ENCODE peak calls at places on chromosomes 12 and 14, in seven cellular contexts. A is IMR-90, H is neuronal stem cell, L is H9, T is mesenchymal stem cell, P is H1, Z is trophoblast cell. N is an unnamed sample.
A peak's percentile ranks its signal among the peaks of the same experiment; 100 is the strongest.

GRCh38 chr12:26125451-26126339 is 858 bp upstream of the BHLHE41 start:
- DNase-seq in A (peak; percentile 73), Z (peak; percentile 88), H (peak; percentile 65), L (peak; percentile 87), T (peak; percentile 83), P (no peak), N (peak; percentile 85)

GRCh38 chr12:120181991-120182631 is 12.4 kb downstream of the GCN1 start:
- DNase-seq in A (peak; percentile 74), T (peak; percentile 21), L (no peak), P (no peak), Z (peak; percentile 89), H (no peak), N (peak; percentile 30)

GRCh38 chr12:22529281-22530060 is 14.9 kb downstream of the C2CD5 start:
- DNase-seq in A (peak; percentile 63), L (no peak), P (no peak), H (no peak), Z (no peak), T (peak; percentile 47), N (peak; percentile 44)

GRCh38 chr12:21774358-21775129 is at the start of gene KCNJ8:
- DNase-seq in T (peak; percentile 2), A (peak; percentile 50), Z (no peak), H (peak; percentile 73), P (peak; percentile 53), L (peak; percentile 95), N (peak; percentile 88)

GRCh38 chr12:49784756-49785409 is 43.3 kb downstream of the NCKAP5L start:
- DNase-seq in T (peak; percentile 71), P (no peak), A (peak; percentile 67), Z (no peak), L (no peak), H (no peak), N (no peak)

GRCh38 chr14:21476526-21476924 is 234 bp downstream of the RAB2B start:
- DNase-seq in Z (no peak), P (no peak), H (no peak), L (no peak), T (peak; percentile 84), A (no peak), N (no peak)

GRCh38 chr12:132078190-132078589 is 65.9 kb downstream of the DDX51 start:
- DNase-seq in L (no peak), H (no peak), Z (no peak), T (no peak), A (peak; percentile 91), P (no peak), N (no peak)

GRCh38 chr12:14260011-14260993 is 105.2 kb upstream of the ATF7IP start:
- DNase-seq in T (peak; percentile 91), L (peak; percentile 99), Z (peak; percentile 88), H (peak; percentile 86), P (peak; percentile 93), A (peak; percentile 93), N (peak; percentile 99)

GRCh38 chr14:101781240-101782061 is 19.9 kb downstream of the PPP2R5C start:
- DNase-seq in Z (no peak), H (no peak), L (no peak), A (no peak), T (peak; percentile 11), P (no peak), N (peak; percentile 30)

GRCh38 chr12:123253606-123254459 is 17.8 kb downstream of the CDK2AP1 start:
- DNase-seq in H (no peak), T (no peak), L (no peak), P (no peak), A (no peak), Z (no peak), N (no peak)

GRCh38 chr14:36254020-36254614 is 66.3 kb downstream of the MBIP start:
- DNase-seq in H (no peak), Z (no peak), P (no peak), L (peak; percentile 39), A (peak; percentile 19), T (peak; percentile 47), N (peak; percentile 73)

GRCh38 chr12:115771065-115771464 is 506.4 kb downstream of the MED13L start:
- DNase-seq in Z (no peak), H (no peak), L (peak; percentile 46), A (no peak), P (no peak), T (peak; percentile 12), N (peak; percentile 64)

GRCh38 chr12:57887631-57888406 is 41.3 kb upstream of the CTDSP2 start:
- DNase-seq in P (no peak), L (peak; percentile 52), H (no peak), A (peak; percentile 55), Z (no peak), T (no peak), N (peak; percentile 44)

GRCh38 chr14:63426838-63427237 is 108.1 kb upstream of the GPHB5 start:
- DNase-seq in T (no peak), A (no peak), L (no peak), H (no peak), Z (no peak), P (no peak), N (no peak)

GRCh38 chr12:55849616-55850015 is 6.9 kb upstream of the MMP19 start:
- DNase-seq in T (no peak), A (no peak), H (no peak), P (no peak), L (no peak), Z (no peak), N (no peak)

GRCh38 chr14:49971156-49972141 is 78.6 kb downstream of the ARF6 start:
- DNase-seq in A (peak; percentile 25), T (no peak), L (no peak), P (no peak), H (no peak), Z (no peak), N (no peak)

GRCh38 chr14:95465936-95466335 is 50.5 kb downstream of the SYNE3 start:
- DNase-seq in A (no peak), H (no peak), T (no peak), P (no peak), L (no peak), Z (no peak), N (no peak)

DNA sequence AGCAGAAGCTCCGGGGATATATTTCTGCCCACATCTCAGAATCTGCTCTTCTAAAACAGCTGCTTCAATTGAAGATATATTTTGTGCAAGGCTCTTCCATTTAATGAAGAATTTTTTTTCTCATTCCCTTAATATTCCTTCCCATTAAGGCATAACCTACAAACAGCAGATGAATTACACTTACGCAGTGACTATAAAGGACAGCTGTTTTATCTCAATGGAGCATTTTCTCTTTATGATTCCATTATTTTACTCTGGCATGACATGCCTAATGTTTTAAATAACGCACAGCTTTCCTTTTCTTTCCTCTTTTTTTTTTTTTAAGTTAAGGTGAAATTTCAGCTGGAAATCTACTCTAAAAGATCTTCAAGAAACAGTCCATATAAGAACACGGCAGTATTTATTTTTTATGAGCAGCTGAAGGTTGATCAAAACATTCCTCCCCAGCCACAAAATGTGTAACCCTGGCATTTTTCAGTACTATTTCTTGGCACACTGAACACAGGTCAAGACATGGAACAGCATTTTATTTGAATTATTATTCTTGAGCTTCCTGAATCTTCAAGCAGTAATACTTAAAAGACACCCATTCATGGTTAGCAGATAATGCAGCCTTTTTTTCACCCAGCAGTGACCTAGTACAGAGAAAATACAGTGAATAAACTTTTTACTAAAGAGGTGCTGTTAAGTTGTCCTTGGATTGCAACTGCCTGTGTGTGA is 118.0 kb upstream of the FOXN3 start:
- DNase-seq in T (no peak), H (no peak), A (peak; percentile 72), L (no peak), P (no peak), Z (no peak), N (no peak)
- H3K27ac ChIP-seq in T (no peak overlapping the region), H (no peak overlapping the region), A (no peak overlapping the region), L (no peak overlapping the region), P (no peak overlapping the region), Z (no peak overlapping the region), N (no peak overlapping the region)

DNA sequence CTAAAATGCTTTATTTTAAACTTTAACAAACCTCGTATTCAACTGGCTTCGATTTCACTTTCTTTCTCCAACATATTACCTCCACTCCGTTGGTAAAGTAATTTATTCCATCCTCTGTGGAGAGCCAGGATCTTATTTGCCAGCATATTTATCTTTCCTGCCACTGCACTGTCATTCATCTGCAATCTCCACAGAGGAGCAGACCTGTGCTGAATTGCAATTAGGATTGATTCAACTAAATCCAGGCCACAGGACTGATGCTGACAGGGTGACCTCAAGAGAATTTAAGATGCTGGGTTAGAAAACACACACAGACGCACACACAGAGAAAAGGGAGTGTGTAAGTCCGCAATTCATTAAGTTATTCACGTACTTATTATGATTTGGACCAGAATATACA is 283.9 kb upstream of the FOXG1 start:
- DNase-seq in A (no peak), T (no peak), L (no peak), H (no peak), P (no peak), Z (no peak), N (no peak)
- H2BK5ac ChIP-seq in A (no peak overlapping the region), T (no peak overlapping the region), L (no peak overlapping the region), H (no peak overlapping the region), P (no peak overlapping the region), Z (no peak overlapping the region), N (no peak overlapping the region)

GRCh38 chr12:121810833-121811433 is 7.1 kb downstream of the SETD1B start:
- DNase-seq in Z (no peak), L (no peak), A (no peak), H (no peak), P (no peak), T (peak; percentile 16), N (no peak)

GRCh38 chr12:121811434-121812319 is 7.9 kb downstream of the SETD1B start:
- DNase-seq in L (peak; percentile 80), P (no peak), H (peak; percentile 80), T (peak; percentile 78), A (peak; percentile 66), Z (peak; percentile 75), N (peak; percentile 74)

GRCh38 chr12:121809712-121810116 is 5.9 kb downstream of the SETD1B start:
- DNase-seq in P (no peak), H (no peak), L (no peak), Z (no peak), T (no peak), A (no peak), N (no peak)

GRCh38 chr12:121808623-121809022 is 4.8 kb downstream of the SETD1B start:
- DNase-seq in L (no peak), H (no peak), A (no peak), T (no peak), Z (no peak), P (no peak), N (no peak)

DNA sequence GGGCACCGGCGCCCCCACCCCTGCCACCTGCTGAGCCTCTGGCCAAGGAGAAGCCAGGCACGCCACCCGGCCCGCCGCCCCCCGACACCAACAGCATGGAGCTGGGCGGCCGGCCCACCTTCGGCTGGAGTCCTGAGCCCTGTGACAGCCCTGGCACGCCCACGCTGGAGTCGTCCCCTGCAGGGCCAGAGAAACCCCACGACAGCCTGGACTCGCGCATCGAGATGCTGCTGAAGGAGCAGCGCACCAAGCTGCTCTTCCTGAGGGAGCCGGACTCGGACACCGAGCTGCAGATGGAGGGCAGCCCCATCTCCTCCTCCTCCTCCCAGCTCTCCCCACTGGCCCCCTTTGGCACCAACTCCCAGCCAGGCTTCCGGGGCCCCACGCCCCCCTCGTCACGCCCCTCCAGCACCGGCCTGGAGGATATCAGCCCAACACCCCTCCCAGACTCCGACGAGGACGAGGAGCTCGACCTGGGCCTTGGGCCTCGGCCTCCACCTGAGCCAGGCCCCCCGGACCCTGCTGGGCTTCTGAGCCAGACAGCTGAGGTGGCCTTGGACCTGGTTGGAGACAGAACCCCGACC is 6.5 kb downstream of the SETD1B start:
- DNase-seq in T (no peak), H (no peak), L (no peak), Z (no peak), P (no peak), A (no peak), N (no peak)
- H3K4me1 ChIP-seq in T (peaks cover 45% of the 10 kb centered on the region), H (peaks cover 20% of the 10 kb centered on the region), L (peaks cover 2% of the 10 kb centered on the region), Z (peaks cover 28% of the 10 kb centered on the region), P (peaks cover 19% of the 10 kb centered on the region), A (peaks cover 23% of the 10 kb centered on the region), N (peaks cover 7% of the 10 kb centered on the region)

DNA sequence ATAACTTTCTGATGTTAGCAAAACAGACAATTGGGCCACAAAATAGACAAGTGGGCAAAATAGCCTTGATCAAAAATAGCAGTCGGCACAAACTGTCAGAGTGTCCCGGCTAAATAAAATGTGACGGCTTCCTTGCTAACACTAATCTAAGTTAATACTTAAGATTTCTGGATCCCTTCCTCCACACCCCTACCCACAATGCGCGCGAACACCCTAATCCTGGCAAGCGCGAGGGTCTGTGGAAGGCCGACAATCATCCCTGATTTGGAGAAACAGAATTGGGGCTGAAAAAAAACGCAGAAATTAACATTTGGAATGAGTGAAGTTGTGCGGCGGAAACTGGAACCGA is 489 bp downstream of the CEP290 start:
- DNase-seq in L (no peak), A (no peak), Z (no peak), P (no peak), T (no peak), H (no peak), N (no peak)
- H3K27ac ChIP-seq in L (no peak overlapping the region), A (peak overlapping the region; percentile 57), Z (peak overlapping the region; percentile 67), P (no peak overlapping the region), T (peak overlapping the region; percentile 71), H (no peak overlapping the region), N (peak overlapping the region; percentile 75)

N was measured in mesendoderm.